ENCODE peak calls at places on chromosomes 4 and X, in five cellular contexts. J is left ventricle myocardium inferior, X is upper lobe of right lung, S is ascending aorta, Q is tibial nerve. P is an unnamed sample.
A peak's percentile ranks its signal among the peaks of the same experiment; 100 is the strongest.

GRCh38 chr4:22668301-22668700 is 24.4 kb upstream of the GBA3 start:
- DNase-seq in J (no peak), S (no peak), X (no peak), Q (no peak), P (no peak)

GRCh38 chrX:55210931-55211677 is 9.0 kb upstream of the PAGE5 start:
- DNase-seq in S (no peak), J (no peak), Q (no peak), X (no peak), P (no peak)

GRCh38 chrX:113759422-113759821 is 824.5 kb upstream of the HTR2C start:
- DNase-seq in Q (no peak), X (no peak), J (no peak), S (no peak), P (no peak)

GRCh38 chr4:112214397-112215264 is 17.0 kb upstream of the AP1AR start:
- DNase-seq in Q (no peak), J (no peak), S (no peak), X (no peak), P (peak; percentile 51)

GRCh38 chr4:24783506-24783905 is 11.9 kb upstream of the SOD3 start:
- DNase-seq in X (no peak), S (no peak), J (no peak), Q (no peak), P (no peak)

GRCh38 chr4:47561331-47561730 is 76.3 kb downstream of the ATP10D start:
- DNase-seq in J (no peak), X (no peak), Q (no peak), S (no peak), P (no peak)

GRCh38 chr4:8147231-8147970 is 11.2 kb downstream of the ABLIM2 start:
- DNase-seq in X (no peak), J (no peak), Q (no peak), S (no peak), P (no peak)

GRCh38 chrX:36867143-36867542 is 141.0 kb upstream of the FAM47C start:
- DNase-seq in X (no peak), S (no peak), Q (no peak), J (no peak), P (peak; percentile 82)

GRCh38 chrX:13078739-13079444 is 34.5 kb upstream of the FAM9C start:
- DNase-seq in J (peak; percentile 28), X (peak; percentile 56), S (peak; percentile 78), Q (peak; percentile 23), P (no peak)

GRCh38 chrX:129065895-129066294 is 457.4 kb downstream of the SMARCA1 start:
- DNase-seq in S (no peak), X (no peak), J (no peak), Q (no peak), P (no peak)

GRCh38 chrX:47283015-47283771 is 50.4 kb downstream of the USP11 start:
- DNase-seq in J (no peak), X (no peak), Q (no peak), S (no peak), P (peak; percentile 40)

GRCh38 chr4:114384629-114385028 is 214.0 kb upstream of the UGT8 start:
- DNase-seq in J (no peak), S (no peak), X (no peak), Q (no peak), P (peak; percentile 58)

GRCh38 chrX:15465347-15465746 is 27.8 kb downstream of the PIR start:
- DNase-seq in J (no peak), S (no peak), X (no peak), Q (peak; percentile 13), P (peak; percentile 10)

GRCh38 chrX:155888139-155888538 is 7.0 kb downstream of the VAMP7 start:
- DNase-seq in J (no peak), S (no peak), X (no peak), Q (no peak), P (peak; percentile 40)

GRCh38 chrX:13159886-13160285 is 115.5 kb upstream of the FAM9C start:
- DNase-seq in J (no peak), S (no peak), Q (no peak), X (no peak), P (no peak)

GRCh38 chr4:8356856-8357255 is 83.7 kb downstream of the ACOX3 start:
- DNase-seq in X (no peak), J (no peak), S (no peak), Q (no peak), P (no peak)

GRCh38 chr4:157824006-157824405 is 348.8 kb downstream of the GASK1B start:
- DNase-seq in J (no peak), Q (no peak), X (peak; percentile 70), S (no peak), P (no peak)

GRCh38 chr4:145299380-145300076 is 119.1 kb upstream of the OTUD4 start:
- DNase-seq in X (no peak), S (no peak), J (no peak), Q (no peak), P (peak; percentile 18)

GRCh38 chr4:81351653-81352455 is 119.9 kb downstream of the RASGEF1B start:
- DNase-seq in X (peak; percentile 66), J (peak; percentile 55), Q (peak; percentile 58), S (peak; percentile 79), P (peak; percentile 57)

GRCh38 chr4:1199556-1200331 is 27.4 kb upstream of the SPON2 start:
- DNase-seq in Q (peak; percentile 9), S (no peak), X (peak; percentile 62), J (no peak), P (no peak)

GRCh38 chrX:103688949-103689348 is 2.5 kb upstream of the MORF4L2 start:
- DNase-seq in S (no peak), X (no peak), J (no peak), Q (no peak), P (peak; percentile 59)

GRCh38 chr4:1974836-1975235 is 33.9 kb downstream of the NELFA start:
- DNase-seq in Q (no peak), S (peak; percentile 59), J (no peak), X (peak; percentile 27), P (no peak)

GRCh38 chrX:153477039-153477438 is 6.7 kb upstream of the HAUS7 start:
- DNase-seq in Q (no peak), J (no peak), S (no peak), X (no peak), P (peak; percentile 71)

GRCh38 chrX:153478746-153479145 is 8.4 kb upstream of the HAUS7 start:
- DNase-seq in S (no peak), X (no peak), Q (no peak), J (no peak), P (no peak)

GRCh38 chrX:153476628-153477027 is 6.3 kb upstream of the HAUS7 start:
- DNase-seq in X (no peak), S (no peak), J (peak; percentile 59), Q (no peak), P (peak; percentile 12)

GRCh38 chrX:153477458-153477857 is 7.1 kb upstream of the HAUS7 start:
- DNase-seq in J (no peak), S (no peak), X (no peak), Q (no peak), P (no peak)

GRCh38 chrX:153477901-153478300 is 7.5 kb upstream of the HAUS7 start:
- DNase-seq in Q (no peak), S (no peak), J (no peak), X (no peak), P (no peak)
- H3K4me1 ChIP-seq in Q (peaks cover 5% of the 10 kb centered on the region), S (peaks cover 4% of the 10 kb centered on the region), J (peaks cover 25% of the 10 kb centered on the region), X (no peaks in the 10 kb centered on the region), P (peaks cover 31% of the 10 kb centered on the region)

DNA sequence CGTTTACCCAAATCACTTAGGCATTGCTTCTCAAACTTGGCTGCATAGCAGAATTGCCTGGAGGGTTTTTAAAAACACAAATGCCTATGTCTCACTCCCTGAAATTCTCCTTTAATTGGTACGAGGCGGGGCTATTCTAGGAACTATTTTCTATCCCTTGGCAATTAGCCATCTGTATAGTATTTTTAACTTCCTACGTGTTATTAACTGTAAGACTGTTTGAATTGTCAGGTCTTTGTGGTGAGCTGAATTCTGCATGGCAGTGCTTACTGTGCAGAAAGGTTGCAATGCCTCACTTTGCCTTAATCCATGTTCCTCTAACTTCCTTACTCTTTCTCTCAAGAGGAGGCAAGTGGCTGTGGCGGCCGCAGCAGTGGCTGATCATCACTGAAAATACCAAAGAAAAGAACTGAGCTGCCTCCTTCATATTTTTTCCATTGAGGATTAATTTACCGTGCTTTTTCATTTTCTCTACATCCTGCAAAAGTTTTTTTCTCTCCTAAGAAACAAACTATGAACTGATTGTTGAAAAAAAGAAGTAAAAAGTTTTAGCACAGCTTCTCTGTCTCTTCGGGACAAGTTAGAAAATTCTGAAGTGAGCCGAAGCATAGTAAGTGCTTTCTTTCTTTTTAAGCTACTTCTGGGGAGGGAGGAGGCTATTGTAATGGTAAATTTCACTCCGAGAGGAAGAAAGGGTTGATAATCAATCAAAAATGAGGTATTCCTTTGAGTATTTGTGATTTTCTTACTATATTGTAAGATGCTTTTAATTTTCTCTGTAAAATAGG is at the start of gene SHROOM3:
- DNase-seq in Q (no peak), S (no peak), X (no peak), J (no peak), P (peak; percentile 36)
- H3K4me3 ChIP-seq in Q (peak within 1 kb of the TSS; percentile 31), S (peak within 1 kb of the TSS; percentile 20), X (peak within 1 kb of the TSS; percentile 42), J (peak within 1 kb of the TSS; percentile 49), P (peak within 1 kb of the TSS; percentile 40)

DNA sequence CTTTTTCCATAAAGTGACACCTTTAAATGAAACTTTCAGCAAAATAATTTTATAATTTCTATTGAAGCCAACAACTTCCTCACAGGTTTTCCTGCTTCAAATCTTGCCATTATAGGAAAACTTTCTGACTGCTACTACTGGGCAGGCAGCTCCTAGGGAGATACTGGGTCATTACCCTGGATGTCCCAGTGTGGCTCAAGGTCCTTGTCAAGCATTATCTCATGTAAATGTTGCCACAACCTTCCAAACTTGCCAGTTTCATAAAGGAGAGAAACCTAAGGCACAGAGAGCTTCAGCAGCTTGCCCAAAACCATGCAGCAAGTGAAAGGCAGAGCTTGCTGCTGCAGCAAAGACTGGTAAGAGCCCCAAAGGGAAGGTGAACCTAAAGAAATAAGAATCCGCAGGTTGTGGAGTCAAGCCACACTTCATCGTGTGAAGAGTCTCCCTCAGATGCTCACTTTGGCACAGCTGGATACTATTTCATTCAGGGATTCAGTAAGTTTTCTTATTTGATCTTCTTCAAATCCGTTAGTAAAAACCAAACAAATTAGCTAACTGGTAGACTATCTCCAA is 2.4 kb downstream of the MPP1 start:
- DNase-seq in X (no peak), J (no peak), Q (no peak), S (no peak), P (no peak)
- H3K4me1 ChIP-seq in X (peaks cover 21% of the 10 kb centered on the region), J (peaks cover 33% of the 10 kb centered on the region), Q (no peaks in the 10 kb centered on the region), S (no peaks in the 10 kb centered on the region), P (peaks cover 10% of the 10 kb centered on the region)

GRCh38 chr4:186839122-186840037 is 115.7 kb upstream of the FAT1 start:
- DNase-seq in J (no peak), S (peak; percentile 67), X (no peak), Q (no peak), P (peak; percentile 29)

GRCh38 chr4:186840222-186840701 is 116.6 kb upstream of the FAT1 start:
- DNase-seq in J (peak; percentile 25), Q (peak; percentile 61), S (no peak), X (no peak), P (no peak)

GRCh38 chr4:186844059-186844681 is 120.5 kb upstream of the FAT1 start:
- DNase-seq in X (no peak), S (peak; percentile 66), J (peak; percentile 19), Q (no peak), P (peak; percentile 24)

GRCh38 chr4:186838295-186838694 is 114.6 kb upstream of the FAT1 start:
- DNase-seq in J (no peak), X (no peak), Q (no peak), S (no peak), P (no peak)

DNA sequence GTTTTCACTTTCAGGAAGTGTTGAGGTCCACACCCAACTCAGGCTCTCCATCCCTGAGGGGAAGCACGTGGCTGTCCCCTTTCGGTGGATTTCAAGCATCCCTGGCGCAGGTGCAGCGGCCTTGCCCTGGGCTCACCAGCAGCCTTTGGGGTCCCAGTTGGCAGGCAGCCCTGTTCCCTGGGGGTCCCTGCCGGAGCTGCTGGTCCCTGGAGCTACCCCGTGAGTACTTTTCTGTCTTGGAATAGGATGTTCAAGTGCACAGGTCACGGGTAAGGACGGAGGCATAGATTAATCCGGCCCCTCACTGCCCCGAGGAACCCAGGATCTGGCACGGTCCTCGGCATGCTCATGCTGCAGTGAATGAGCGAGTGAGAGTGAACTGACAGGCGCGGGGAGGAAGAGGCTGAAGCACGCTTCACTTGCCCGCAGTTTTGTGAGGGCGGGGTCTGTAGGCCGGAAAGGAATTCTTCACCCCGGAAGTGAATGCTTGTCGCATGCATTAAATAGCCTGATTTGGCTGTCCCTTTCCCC is 117.2 kb upstream of the FAT1 start:
- DNase-seq in J (no peak), X (no peak), Q (peak; percentile 22), S (peak; percentile 66), P (no peak)
- H3K4me3 ChIP-seq in J (peak overlapping the region; percentile 36), X (peak overlapping the region; percentile 23), Q (peak overlapping the region; percentile 24), S (no peak overlapping the region), P (no peak overlapping the region)